ENCODE peak calls at places on chromosome 21, in nine cellular contexts. One of them, this sample, is unnamed.

GRCh38 chr21:44094832-44095231 is 12.4 kb upstream of the PWP2 start:
- DNase-seq in G401: no peak
- DNase-seq in RKO: no peak
- DNase-seq in choroid plexus epithelial cell: no peak
- DNase-seq in mucosa of gallbladder: no peak
- DNase-seq in kidney glomerular epithelial cell: no peak
- DNase-seq in iPS-NIHi11: no peak
- DNase-seq in tibial artery: no peak
- DNase-seq in retina: no peak
- DNase-seq in this sample: no peak

GRCh38 chr21:42013901-42014300 is 3.7 kb upstream of the ZBTB21 start:
- DNase-seq in kidney glomerular epithelial cell: no peak
- DNase-seq in iPS-NIHi11: no peak
- DNase-seq in retina: no peak
- DNase-seq in G401: peak
- DNase-seq in RKO: no peak
- DNase-seq in tibial artery: no peak
- DNase-seq in choroid plexus epithelial cell: no peak
- DNase-seq in mucosa of gallbladder: no peak
- DNase-seq in this sample: no peak

GRCh38 chr21:25323356-25323949 is 283.8 kb downstream of the MRPL39 start:
- DNase-seq in tibial artery: no peak
- DNase-seq in kidney glomerular epithelial cell: no peak
- DNase-seq in mucosa of gallbladder: no peak
- DNase-seq in RKO: no peak
- DNase-seq in retina: no peak
- DNase-seq in choroid plexus epithelial cell: peak
- DNase-seq in iPS-NIHi11: no peak
- DNase-seq in G401: no peak
- DNase-seq in this sample: no peak

GRCh38 chr21:32548978-32549377 is 36.3 kb downstream of the TCP10L start:
- DNase-seq in iPS-NIHi11: no peak
- DNase-seq in retina: no peak
- DNase-seq in choroid plexus epithelial cell: no peak
- DNase-seq in kidney glomerular epithelial cell: no peak
- DNase-seq in G401: no peak
- DNase-seq in RKO: no peak
- DNase-seq in mucosa of gallbladder: no peak
- DNase-seq in tibial artery: no peak
- DNase-seq in this sample: no peak

GRCh38 chr21:41941941-41942340 is 11.9 kb downstream of the C2CD2 start:
- DNase-seq in tibial artery: no peak
- DNase-seq in kidney glomerular epithelial cell: no peak
- DNase-seq in retina: no peak
- DNase-seq in RKO: no peak
- DNase-seq in choroid plexus epithelial cell: no peak
- DNase-seq in G401: no peak
- DNase-seq in iPS-NIHi11: no peak
- DNase-seq in mucosa of gallbladder: no peak
- DNase-seq in this sample: no peak

GRCh38 chr21:41147096-41147978 is 20.6 kb upstream of the BACE2 start:
- DNase-seq in RKO: no peak
- DNase-seq in mucosa of gallbladder: no peak
- DNase-seq in choroid plexus epithelial cell: no peak
- DNase-seq in G401: no peak
- DNase-seq in iPS-NIHi11: no peak
- DNase-seq in kidney glomerular epithelial cell: no peak
- DNase-seq in tibial artery: no peak
- DNase-seq in retina: no peak
- DNase-seq in this sample: no peak

GRCh38 chr21:17270234-17270633 is 242.6 kb upstream of the CXADR start:
- DNase-seq in kidney glomerular epithelial cell: peak
- DNase-seq in choroid plexus epithelial cell: peak
- DNase-seq in tibial artery: peak
- DNase-seq in RKO: peak
- DNase-seq in mucosa of gallbladder: peak
- DNase-seq in G401: peak
- DNase-seq in iPS-NIHi11: peak
- DNase-seq in retina: peak
- DNase-seq in this sample: peak

GRCh38 chr21:46424062-46424591 is 34.6 kb upstream of the DIP2A start:
- DNase-seq in mucosa of gallbladder: no peak
- DNase-seq in choroid plexus epithelial cell: no peak
- DNase-seq in G401: no peak
- DNase-seq in iPS-NIHi11: peak
- DNase-seq in retina: peak
- DNase-seq in RKO: no peak
- DNase-seq in tibial artery: no peak
- DNase-seq in kidney glomerular epithelial cell: no peak
- DNase-seq in this sample: no peak

GRCh38 chr21:42674351-42674940 is 21.0 kb downstream of the PDE9A start:
- DNase-seq in kidney glomerular epithelial cell: no peak
- DNase-seq in RKO: no peak
- DNase-seq in tibial artery: no peak
- DNase-seq in G401: no peak
- DNase-seq in retina: peak
- DNase-seq in iPS-NIHi11: peak
- DNase-seq in choroid plexus epithelial cell: no peak
- DNase-seq in mucosa of gallbladder: no peak
- DNase-seq in this sample: no peak

GRCh38 chr21:45202889-45203288 is 84.8 kb downstream of the POFUT2 start:
- DNase-seq in choroid plexus epithelial cell: no peak
- DNase-seq in mucosa of gallbladder: no peak
- DNase-seq in G401: peak
- DNase-seq in iPS-NIHi11: no peak
- DNase-seq in retina: no peak
- DNase-seq in kidney glomerular epithelial cell: no peak
- DNase-seq in RKO: no peak
- DNase-seq in tibial artery: no peak
- DNase-seq in this sample: no peak

GRCh38 chr21:34593954-34594531 is 20.9 kb downstream of the RCAN1 start:
- DNase-seq in choroid plexus epithelial cell: no peak
- DNase-seq in iPS-NIHi11: no peak
- DNase-seq in tibial artery: no peak
- DNase-seq in RKO: no peak
- DNase-seq in mucosa of gallbladder: no peak
- DNase-seq in G401: no peak
- DNase-seq in kidney glomerular epithelial cell: no peak
- DNase-seq in retina: no peak
- DNase-seq in this sample: no peak

GRCh38 chr21:34029724-34030528 is 43.5 kb upstream of the MRPS6 start:
- DNase-seq in tibial artery: no peak
- DNase-seq in iPS-NIHi11: peak
- DNase-seq in RKO: peak
- DNase-seq in choroid plexus epithelial cell: peak
- DNase-seq in retina: peak
- DNase-seq in G401: peak
- DNase-seq in mucosa of gallbladder: peak
- DNase-seq in kidney glomerular epithelial cell: peak
- DNase-seq in this sample: peak

GRCh38 chr21:36478207-36478701 is 1.7 kb downstream of the CLDN14 start:
- DNase-seq in iPS-NIHi11: no peak
- DNase-seq in G401: no peak
- DNase-seq in choroid plexus epithelial cell: peak
- DNase-seq in RKO: peak
- DNase-seq in retina: no peak
- DNase-seq in tibial artery: no peak
- DNase-seq in mucosa of gallbladder: peak
- DNase-seq in kidney glomerular epithelial cell: peak
- DNase-seq in this sample: peak

GRCh38 chr21:46253610-46254124 is 25.1 kb upstream of the LSS start:
- DNase-seq in RKO: no peak
- DNase-seq in mucosa of gallbladder: no peak
- DNase-seq in tibial artery: no peak
- DNase-seq in kidney glomerular epithelial cell: no peak
- DNase-seq in iPS-NIHi11: no peak
- DNase-seq in G401: no peak
- DNase-seq in retina: no peak
- DNase-seq in choroid plexus epithelial cell: peak
- DNase-seq in this sample: no peak

GRCh38 chr21:32770514-32771133 is 931 bp downstream of the PAXBP1 start:
- DNase-seq in iPS-NIHi11: peak
- DNase-seq in kidney glomerular epithelial cell: peak
- DNase-seq in RKO: peak
- DNase-seq in G401: peak
- DNase-seq in tibial artery: peak
- DNase-seq in retina: peak
- DNase-seq in choroid plexus epithelial cell: peak
- DNase-seq in mucosa of gallbladder: no peak
- DNase-seq in this sample: peak

GRCh38 chr21:38121888-38122705 is 134.7 kb upstream of the KCNJ15 start:
- DNase-seq in RKO: no peak
- DNase-seq in G401: no peak
- DNase-seq in iPS-NIHi11: no peak
- DNase-seq in tibial artery: no peak
- DNase-seq in mucosa of gallbladder: no peak
- DNase-seq in retina: no peak
- DNase-seq in choroid plexus epithelial cell: no peak
- DNase-seq in kidney glomerular epithelial cell: no peak
- DNase-seq in this sample: no peak

GRCh38 chr21:29800051-29800450 is 139.7 kb downstream of the GRIK1 start:
- DNase-seq in kidney glomerular epithelial cell: no peak
- DNase-seq in RKO: no peak
- DNase-seq in retina: no peak
- DNase-seq in iPS-NIHi11: no peak
- DNase-seq in tibial artery: no peak
- DNase-seq in choroid plexus epithelial cell: peak
- DNase-seq in mucosa of gallbladder: no peak
- DNase-seq in G401: no peak
- DNase-seq in this sample: no peak

GRCh38 chr21:15141236-15141970 is 76.6 kb upstream of the NRIP1 start:
- DNase-seq in mucosa of gallbladder: peak
- DNase-seq in tibial artery: no peak
- DNase-seq in retina: no peak
- DNase-seq in iPS-NIHi11: peak
- DNase-seq in kidney glomerular epithelial cell: peak
- DNase-seq in RKO: no peak
- DNase-seq in choroid plexus epithelial cell: no peak
- DNase-seq in G401: no peak
- DNase-seq in this sample: peak

GRCh38 chr21:43916691-43917514 is 51.9 kb downstream of the AGPAT3 start:
- DNase-seq in kidney glomerular epithelial cell: no peak
- DNase-seq in mucosa of gallbladder: no peak
- DNase-seq in G401: peak
- DNase-seq in tibial artery: no peak
- DNase-seq in RKO: no peak
- DNase-seq in choroid plexus epithelial cell: no peak
- DNase-seq in retina: no peak
- DNase-seq in iPS-NIHi11: no peak
- DNase-seq in this sample: no peak

GRCh38 chr21:33943293-33943692 is 27.7 kb upstream of the ATP5PO start:
- DNase-seq in retina: no peak
- DNase-seq in G401: no peak
- DNase-seq in RKO: no peak
- DNase-seq in iPS-NIHi11: no peak
- DNase-seq in tibial artery: no peak
- DNase-seq in choroid plexus epithelial cell: no peak
- DNase-seq in mucosa of gallbladder: no peak
- DNase-seq in kidney glomerular epithelial cell: no peak
- DNase-seq in this sample: no peak

GRCh38 chr21:46517361-46517760 is 58.7 kb downstream of the DIP2A start:
- DNase-seq in kidney glomerular epithelial cell: no peak
- DNase-seq in retina: no peak
- DNase-seq in RKO: no peak
- DNase-seq in G401: peak
- DNase-seq in choroid plexus epithelial cell: peak
- DNase-seq in iPS-NIHi11: no peak
- DNase-seq in mucosa of gallbladder: no peak
- DNase-seq in tibial artery: no peak
- DNase-seq in this sample: no peak

GRCh38 chr21:43734830-43735229 is 15.9 kb downstream of the PDXK start:
- DNase-seq in G401: no peak
- DNase-seq in iPS-NIHi11: no peak
- DNase-seq in choroid plexus epithelial cell: peak
- DNase-seq in RKO: no peak
- DNase-seq in tibial artery: no peak
- DNase-seq in retina: no peak
- DNase-seq in mucosa of gallbladder: no peak
- DNase-seq in kidney glomerular epithelial cell: no peak
- DNase-seq in this sample: no peak

GRCh38 chr21:40976198-40977114 is 129.5 kb upstream of the DSCAM start:
- DNase-seq in kidney glomerular epithelial cell: no peak
- DNase-seq in iPS-NIHi11: no peak
- DNase-seq in retina: no peak
- DNase-seq in choroid plexus epithelial cell: no peak
- DNase-seq in tibial artery: no peak
- DNase-seq in RKO: no peak
- DNase-seq in G401: no peak
- DNase-seq in mucosa of gallbladder: no peak
- DNase-seq in this sample: no peak

GRCh38 chr21:17454315-17455027 is 58.4 kb upstream of the CXADR start:
- DNase-seq in mucosa of gallbladder: no peak
- DNase-seq in retina: peak
- DNase-seq in tibial artery: no peak
- DNase-seq in RKO: peak
- DNase-seq in kidney glomerular epithelial cell: peak
- DNase-seq in G401: peak
- DNase-seq in iPS-NIHi11: peak
- DNase-seq in choroid plexus epithelial cell: peak
- DNase-seq in this sample: peak

GRCh38 chr21:23247334-23247733 is 2249.1 kb downstream of the NCAM2 start:
- DNase-seq in G401: no peak
- DNase-seq in iPS-NIHi11: no peak
- DNase-seq in choroid plexus epithelial cell: peak
- DNase-seq in RKO: no peak
- DNase-seq in tibial artery: no peak
- DNase-seq in retina: no peak
- DNase-seq in mucosa of gallbladder: no peak
- DNase-seq in kidney glomerular epithelial cell: no peak
- DNase-seq in this sample: no peak

GRCh38 chr21:44946254-44947041 is 6.6 kb downstream of the SLX9 start:
- DNase-seq in G401: no peak
- DNase-seq in iPS-NIHi11: no peak
- DNase-seq in tibial artery: no peak
- DNase-seq in choroid plexus epithelial cell: no peak
- DNase-seq in mucosa of gallbladder: no peak
- DNase-seq in retina: no peak
- DNase-seq in kidney glomerular epithelial cell: no peak
- DNase-seq in RKO: no peak
- DNase-seq in this sample: no peak

GRCh38 chr21:39125752-39126485 is 57.3 kb downstream of the PSMG1 start:
- DNase-seq in RKO: peak
- DNase-seq in choroid plexus epithelial cell: peak
- DNase-seq in kidney glomerular epithelial cell: peak
- DNase-seq in tibial artery: peak
- DNase-seq in iPS-NIHi11: peak
- DNase-seq in G401: peak
- DNase-seq in retina: peak
- DNase-seq in mucosa of gallbladder: peak
- DNase-seq in this sample: peak

GRCh38 chr21:20968391-20968790 is 29.8 kb upstream of the NCAM2 start:
- DNase-seq in retina: no peak
- DNase-seq in kidney glomerular epithelial cell: no peak
- DNase-seq in iPS-NIHi11: no peak
- DNase-seq in mucosa of gallbladder: no peak
- DNase-seq in G401: peak
- DNase-seq in choroid plexus epithelial cell: peak
- DNase-seq in RKO: no peak
- DNase-seq in tibial artery: no peak
- DNase-seq in this sample: no peak

GRCh38 chr21:36881223-36881622 is 85.2 kb downstream of the HLCS start:
- DNase-seq in retina: no peak
- DNase-seq in choroid plexus epithelial cell: peak
- DNase-seq in mucosa of gallbladder: no peak
- DNase-seq in iPS-NIHi11: no peak
- DNase-seq in kidney glomerular epithelial cell: no peak
- DNase-seq in tibial artery: no peak
- DNase-seq in RKO: no peak
- DNase-seq in G401: no peak
- DNase-seq in this sample: no peak

GRCh38 chr21:16309250-16309971 is 579.6 kb downstream of the USP25 start:
- DNase-seq in choroid plexus epithelial cell: peak
- DNase-seq in RKO: no peak
- DNase-seq in mucosa of gallbladder: no peak
- DNase-seq in retina: peak
- DNase-seq in tibial artery: no peak
- DNase-seq in G401: peak
- DNase-seq in iPS-NIHi11: no peak
- DNase-seq in kidney glomerular epithelial cell: no peak
- DNase-seq in this sample: no peak

GRCh38 chr21:14121719-14122118 is 89.0 kb downstream of the LIPI start:
- DNase-seq in RKO: no peak
- DNase-seq in mucosa of gallbladder: no peak
- DNase-seq in kidney glomerular epithelial cell: no peak
- DNase-seq in tibial artery: no peak
- DNase-seq in choroid plexus epithelial cell: no peak
- DNase-seq in retina: no peak
- DNase-seq in iPS-NIHi11: no peak
- DNase-seq in G401: no peak
- DNase-seq in this sample: no peak

This sample was measured in Caki2.